ENCODE peak calls at places on chromosomes 1 and 21, in six cellular contexts. E is activated naive CD8-positive, alpha-beta T cell treated with anti-CD3 and anti-CD28 coated beads, Interleukin-2, amount 10 ng/mL, durations not matched to agents 7 days and 5 days; S is AG20443; Z is lower lobe of right lung; J is frontal cortex; G is lower leg skin. X is an unnamed sample.

GRCh38 chr1:16048573-16049189 is 5.1 kb downstream of the CLCNKB start:
- DNase-seq in Z (peak), E (no peak), S (peak), J (no peak), G (no peak), X (no peak)

GRCh38 chr1:11052839-11053757 is 6.1 kb upstream of the MASP2 start:
- DNase-seq in S (peak), E (no peak), Z (peak), G (no peak), J (no peak), X (no peak)

GRCh38 chr1:187491082-187491720 is 662.5 kb downstream of the PLA2G4A start:
- DNase-seq in S (no peak), J (no peak), G (no peak), E (no peak), Z (no peak), X (no peak)

GRCh38 chr1:230622151-230622550 is 20.1 kb upstream of the COG2 start:
- DNase-seq in S (no peak), E (no peak), G (no peak), J (no peak), Z (no peak), X (no peak)

GRCh38 chr1:102640872-102641271 is 467.4 kb downstream of the COL11A1 start:
- DNase-seq in Z (no peak), J (no peak), G (no peak), S (no peak), E (no peak), X (no peak)

GRCh38 chr1:41272601-41273000 is 30.5 kb upstream of the SCMH1 start:
- DNase-seq in S (no peak), J (no peak), E (no peak), G (no peak), Z (no peak), X (no peak)

GRCh38 chr1:85122169-85122568 is 73.9 kb upstream of the MCOLN3 start:
- DNase-seq in Z (no peak), J (no peak), E (no peak), G (no peak), S (no peak), X (no peak)

GRCh38 chr1:221263831-221264767 is 384.9 kb downstream of the HLX start:
- DNase-seq in S (peak), Z (no peak), J (no peak), E (no peak), G (no peak), X (peak)

GRCh38 chr1:963746-964525 is 2.3 kb upstream of the PLEKHN1 start:
- DNase-seq in G (no peak), E (no peak), Z (no peak), J (no peak), S (no peak), X (no peak)

GRCh38 chr1:226202246-226202645 is 15.7 kb upstream of the ACBD3 start:
- DNase-seq in J (no peak), E (no peak), S (no peak), Z (no peak), G (no peak), X (no peak)

GRCh38 chr1:93839307-93839706 is 39.7 kb downstream of the DNTTIP2 start:
- DNase-seq in J (no peak), S (peak), Z (no peak), E (no peak), G (no peak), X (no peak)

GRCh38 chr1:214076341-214077035 is 88.7 kb downstream of the PROX1 start:
- DNase-seq in G (no peak), J (no peak), E (no peak), Z (no peak), S (no peak), X (peak)

GRCh38 chr1:45116340-45116739 is 90.1 kb downstream of the ZSWIM5 start:
- DNase-seq in E (no peak), G (no peak), S (no peak), Z (no peak), J (no peak), X (no peak)

GRCh38 chr1:168488153-168488552 is 55.6 kb downstream of the XCL2 start:
- DNase-seq in G (no peak), Z (no peak), E (no peak), S (peak), J (no peak), X (peak)

GRCh38 chr1:93607814-93608187 is 73.8 kb downstream of the BCAR3 start:
- DNase-seq in E (no peak), G (peak), J (no peak), S (no peak), Z (no peak), X (no peak)

GRCh38 chr1:115429884-115430283 is 91.8 kb upstream of the NGF start:
- DNase-seq in G (no peak), E (no peak), J (no peak), S (no peak), Z (no peak), X (no peak)

GRCh38 chr1:211951856-211952255 is 83.5 kb downstream of the INTS7 start:
- DNase-seq in G (no peak), J (no peak), E (no peak), S (no peak), Z (no peak), X (no peak)

GRCh38 chr21:42377211-42377950 is 11.0 kb upstream of the TFF1 start:
- DNase-seq in G (no peak), S (no peak), J (no peak), E (no peak), Z (peak), X (no peak)

GRCh38 chr1:183630748-183631147 is 4.8 kb downstream of the ARPC5 start:
- DNase-seq in G (no peak), S (peak), E (no peak), J (peak), Z (no peak), X (no peak)

GRCh38 chr1:12539705-12540579 is 78.1 kb downstream of the DHRS3 start:
- DNase-seq in Z (peak), J (no peak), G (peak), E (no peak), S (peak), X (peak)

GRCh38 chr1:225577243-225577642 is 75.7 kb downstream of the ENAH start:
- DNase-seq in J (no peak), G (no peak), Z (no peak), S (peak), E (no peak), X (no peak)

GRCh38 chr1:155064109-155064812 is 721 bp downstream of the EFNA4 start:
- DNase-seq in G (no peak), J (no peak), E (no peak), S (peak), Z (no peak), X (no peak)

GRCh38 chr1:215923129-215923824 is 356.2 kb downstream of the KCTD3 start:
- DNase-seq in Z (no peak), J (no peak), G (no peak), E (no peak), S (no peak), X (no peak)

GRCh38 chr1:181150273-181150672 is 61.8 kb downstream of the IER5 start:
- DNase-seq in Z (no peak), S (no peak), G (no peak), J (no peak), E (no peak), X (no peak)

GRCh38 chr1:44351289-44351688 is 3.8 kb downstream of the ERI3 start:
- DNase-seq in J (no peak), Z (no peak), G (no peak), E (no peak), S (no peak), X (no peak)

GRCh38 chr1:65605621-65606020 is 185.2 kb downstream of the LEPR start:
- DNase-seq in E (no peak), S (no peak), Z (no peak), G (no peak), J (no peak), X (no peak)

GRCh38 chr1:84851839-84852238 is 41.2 kb downstream of the LPAR3 start:
- DNase-seq in J (no peak), E (no peak), Z (no peak), S (peak), G (no peak), X (no peak)

GRCh38 chr1:1627261-1627841 is 4.6 kb upstream of the MMP23B start:
- DNase-seq in S (no peak), G (no peak), J (no peak), Z (peak), E (peak), X (no peak)

GRCh38 chr1:3275471-3276340 is 178.8 kb upstream of the ARHGEF16 start:
- DNase-seq in E (no peak), S (peak), J (no peak), G (no peak), Z (no peak), X (no peak)

GRCh38 chr1:164802573-164803282 is 243.7 kb downstream of the PBX1 start:
- DNase-seq in Z (no peak), E (no peak), J (no peak), G (no peak), S (no peak), X (no peak)

GRCh38 chr1:89524369-89525168 is at the start of gene LRRC8B:
- DNase-seq in J (peak), G (peak), E (peak), Z (peak), S (peak), X (peak)

GRCh38 chr1:233061265-233061664 is 110.9 kb downstream of the NTPCR start:
- DNase-seq in G (no peak), Z (no peak), J (no peak), E (no peak), S (no peak), X (no peak)

GRCh38 chr1:241702436-241702835 is 50.4 kb downstream of the WDR64 start:
- DNase-seq in Z (no peak), E (no peak), S (peak), G (no peak), J (no peak), X (no peak)

GRCh38 chr1:204443871-204444581 is 32.4 kb upstream of the PPP1R15B start:
- DNase-seq in Z (no peak), E (no peak), J (no peak), S (no peak), G (no peak), X (no peak)

GRCh38 chr1:176434200-176434599 is 28.8 kb upstream of the PAPPA2 start:
- DNase-seq in Z (no peak), G (no peak), J (no peak), E (no peak), S (no peak), X (no peak)